ENCODE peak calls at places on chromosome 15, in four cellular contexts. J, R, K and Y are unnamed samples.

GRCh38 chr15:25051399-25052154 is 96.8 kb downstream of the SNRPN start:
- DNase-seq in J (no peak), R (no peak), K (no peak), Y (peak)

GRCh38 chr15:42085236-42085605 is 9.1 kb downstream of the PLA2G4D start:
- DNase-seq in J (no peak), R (peak), K (peak), Y (peak)

GRCh38 chr15:27454281-27455060 is 483.5 kb downstream of the GABRG3 start:
- DNase-seq in J (no peak), R (no peak), K (no peak), Y (no peak)

GRCh38 chr15:60804986-60805949 is 326.3 kb upstream of the ICE2 start:
- DNase-seq in J (no peak), R (peak), K (no peak), Y (no peak)

GRCh38 chr15:100687532-100688215 is 85.3 kb downstream of the ASB7 start:
- DNase-seq in J (no peak), R (no peak), K (no peak), Y (peak)

GRCh38 chr15:27449940-27450339 is 479.0 kb downstream of the GABRG3 start:
- DNase-seq in J (no peak), R (no peak), K (no peak), Y (no peak)

GRCh38 chr15:100934735-100935134 is 15.6 kb downstream of the LRRK1 start:
- DNase-seq in J (no peak), R (peak), K (no peak), Y (no peak)

GRCh38 chr15:59830143-59830542 is 141.0 kb upstream of the BNIP2 start:
- DNase-seq in J (no peak), R (no peak), K (no peak), Y (no peak)

GRCh38 chr15:74396445-74397238 is 29.2 kb upstream of the CYP11A1 start:
- DNase-seq in J (no peak), R (no peak), K (peak), Y (no peak)

GRCh38 chr15:71115567-71116351 is 488 bp downstream of the THSD4 start:
- DNase-seq in J (no peak), R (peak), K (peak), Y (no peak)

GRCh38 chr15:40782609-40783227 is 12.9 kb downstream of the C15orf62 start:
- DNase-seq in J (no peak), R (peak), K (peak), Y (no peak)

GRCh38 chr15:31365655-31366127 is 39.1 kb downstream of the KLF13 start:
- DNase-seq in J (peak), R (peak), K (peak), Y (peak)

GRCh38 chr15:93520206-93520605 is 431.2 kb upstream of the RGMA start:
- DNase-seq in J (no peak), R (peak), K (no peak), Y (no peak)

GRCh38 chr15:85749261-85750151 is 45.2 kb downstream of the KLHL25 start:
- DNase-seq in J (no peak), R (no peak), K (peak), Y (peak)

GRCh38 chr15:58114812-58115211 is 23.4 kb upstream of the AQP9 start:
- DNase-seq in J (no peak), R (no peak), K (no peak), Y (no peak)

GRCh38 chr15:74857082-74857655 is 14.2 kb upstream of the ULK3 start:
- DNase-seq in J (no peak), R (no peak), K (peak), Y (no peak)

GRCh38 chr15:31360843-31361763 is 34.5 kb downstream of the KLF13 start:
- DNase-seq in J (no peak), R (peak), K (peak), Y (no peak)

GRCh38 chr15:32840481-32841245 is 122.9 kb downstream of the GREM1 start:
- DNase-seq in J (no peak), R (no peak), K (no peak), Y (no peak)

GRCh38 chr15:70672081-70672480 is 91.3 kb downstream of the UACA start:
- DNase-seq in J (no peak), R (no peak), K (no peak), Y (no peak)

GRCh38 chr15:88118035-88118434 is 138.5 kb downstream of the NTRK3 start:
- DNase-seq in J (no peak), R (no peak), K (no peak), Y (no peak)

GRCh38 chr15:53384417-53384816 is 375.0 kb downstream of the WDR72 start:
- DNase-seq in J (no peak), R (peak), K (peak), Y (no peak)

GRCh38 chr15:68821898-68822380 is 1.2 kb upstream of the ANP32A start:
- DNase-seq in J (no peak), R (peak), K (no peak), Y (no peak)

GRCh38 chr15:86919581-86919980 is 839.9 kb downstream of the AGBL1 start:
- DNase-seq in J (no peak), R (no peak), K (no peak), Y (no peak)

GRCh38 chr15:61227269-61228024 is 1.7 kb downstream of the RORA start:
- DNase-seq in J (no peak), R (peak), K (no peak), Y (no peak)

GRCh38 chr15:57019496-57020160 is 101.2 kb downstream of the TCF12 start:
- DNase-seq in J (no peak), R (no peak), K (no peak), Y (no peak)

GRCh38 chr15:57018151-57018550 is 99.7 kb downstream of the TCF12 start:
- DNase-seq in J (no peak), R (no peak), K (no peak), Y (no peak)

GRCh38 chr15:57015360-57015759 is 96.9 kb downstream of the TCF12 start:
- DNase-seq in J (no peak), R (no peak), K (no peak), Y (no peak)

GRCh38 chr15:57015897-57016296 is 97.5 kb downstream of the TCF12 start:
- DNase-seq in J (no peak), R (no peak), K (no peak), Y (no peak)

GRCh38 chr15:57017024-57017423 is 98.6 kb downstream of the TCF12 start:
- DNase-seq in J (no peak), R (peak), K (no peak), Y (no peak)
- TF ChIP-seq CTCF in J (no peak), R (peak), K (no peak), Y (no peak)

GRCh38 chr15:49436786-49437185 is 13.7 kb downstream of the FGF7 start:
- DNase-seq in J (no peak), R (no peak), K (no peak), Y (no peak)

GRCh38 chr15:49435201-49435600 is 12.2 kb downstream of the FGF7 start:
- DNase-seq in J (no peak), R (no peak), K (no peak), Y (no peak)

GRCh38 chr15:49441816-49442215 is 18.8 kb downstream of the FGF7 start:
- DNase-seq in J (no peak), R (no peak), K (no peak), Y (no peak)

GRCh38 chr15:49438970-49439631 is 16.1 kb downstream of the FGF7 start:
- DNase-seq in J (no peak), R (peak), K (no peak), Y (no peak)

GRCh38 chr15:49439678-49440375 is 16.8 kb downstream of the FGF7 start:
- DNase-seq in J (no peak), R (no peak), K (no peak), Y (no peak)
- TF ChIP-seq CTCF in J (no peak), R (no peak), K (no peak), Y (no peak)

GRCh38 chr15:44132057-44132456 is 63.0 kb downstream of the FRMD5 start:
- DNase-seq in J (no peak), R (no peak), K (no peak), Y (no peak)

GRCh38 chr15:44128443-44128842 is 66.6 kb downstream of the FRMD5 start:
- DNase-seq in J (no peak), R (no peak), K (no peak), Y (no peak)

GRCh38 chr15:44129911-44130310 is 65.2 kb downstream of the FRMD5 start:
- DNase-seq in J (no peak), R (no peak), K (no peak), Y (no peak)

GRCh38 chr15:44125879-44126278 is 69.2 kb downstream of the FRMD5 start:
- DNase-seq in J (no peak), R (no peak), K (no peak), Y (no peak)

GRCh38 chr15:44130778-44131177 is 64.3 kb downstream of the FRMD5 start:
- DNase-seq in J (no peak), R (no peak), K (no peak), Y (no peak)
- TF ChIP-seq CTCF in J (peak), R (no peak), K (no peak), Y (no peak)

GRCh38 chr15:35298509-35298908 is 213.4 kb upstream of the NANOGP8 start:
- DNase-seq in J (no peak), R (no peak), K (no peak), Y (no peak)

GRCh38 chr15:35288580-35288979 is 203.5 kb upstream of the NANOGP8 start:
- DNase-seq in J (no peak), R (no peak), K (no peak), Y (no peak)

GRCh38 chr15:35290301-35290721 is 205.2 kb upstream of the NANOGP8 start:
- DNase-seq in J (no peak), R (no peak), K (no peak), Y (no peak)

GRCh38 chr15:35289029-35289617 is 204.0 kb upstream of the NANOGP8 start:
- DNase-seq in J (peak), R (peak), K (no peak), Y (no peak)

GRCh38 chr15:35293353-35294130 is 208.4 kb upstream of the NANOGP8 start:
- DNase-seq in J (no peak), R (peak), K (no peak), Y (no peak)
- TF ChIP-seq CTCF in J (no peak), R (peak), K (no peak), Y (no peak)

GRCh38 chr15:79853492-79854328 is 43.1 kb downstream of the MTHFS start:
- DNase-seq in J (peak), R (peak), K (peak), Y (no peak)
- TF ChIP-seq CTCF in J (peak), R (peak), K (no peak), Y (peak)

GRCh38 chr15:92272106-92272505 is 121.6 kb upstream of the ST8SIA2 start:
- DNase-seq in J (no peak), R (no peak), K (no peak), Y (no peak)

GRCh38 chr15:92273286-92273685 is 120.4 kb upstream of the ST8SIA2 start:
- DNase-seq in J (no peak), R (no peak), K (no peak), Y (no peak)

GRCh38 chr15:92273732-92274131 is 119.9 kb upstream of the ST8SIA2 start:
- DNase-seq in J (no peak), R (no peak), K (no peak), Y (no peak)

GRCh38 chr15:92277776-92278175 is 115.9 kb upstream of the ST8SIA2 start:
- DNase-seq in J (no peak), R (peak), K (no peak), Y (no peak)
- TF ChIP-seq CTCF in J (peak), R (peak), K (no peak), Y (no peak)

GRCh38 chr15:38708672-38709188 is 144.1 kb upstream of the RASGRP1 start:
- DNase-seq in J (no peak), R (no peak), K (no peak), Y (no peak)
- TF ChIP-seq CTCF in J (no peak), R (no peak), K (no peak), Y (no peak)

DNA sequence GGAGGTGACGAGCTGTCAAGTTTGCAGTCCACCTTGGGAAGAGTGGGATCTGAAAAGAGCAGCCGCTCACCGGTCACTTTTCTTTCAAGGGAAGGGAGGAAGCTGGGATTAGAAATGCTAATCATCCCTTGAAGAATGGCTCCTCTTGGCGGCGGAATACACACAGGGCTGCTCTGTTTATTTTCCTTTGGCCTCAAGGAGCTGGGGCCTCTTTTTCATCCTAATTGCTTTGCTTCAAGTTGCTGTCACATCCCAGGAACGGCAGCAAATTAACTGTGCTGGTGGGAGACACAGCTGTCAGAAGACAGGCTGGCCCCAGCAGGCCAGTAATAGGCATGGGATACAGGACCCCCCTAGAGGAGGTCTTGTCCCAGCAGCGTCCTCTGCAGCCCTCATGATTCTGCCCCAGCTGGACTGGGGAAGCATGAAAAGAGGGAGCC is 6.7 kb downstream of the KBTBD13 start:
- DNase-seq in J (no peak), R (peak), K (no peak), Y (no peak)
- TF ChIP-seq CTCF in J (peak), R (peak), K (no peak), Y (no peak)